ENCODE peak calls at places on chromosomes 2 and 18, in six cellular contexts. V is adrenal gland, O is BE2C, W is fibroblast of mammary gland, M is nephron progenitor cell, X is RWPE1. N is an unnamed sample.

GRCh38 chr2:10489842-10490555 is 41.9 kb upstream of the ODC1 start:
- DNase-seq in V (peak; percentile 4), M (no peak), W (peak; percentile 17), X (no peak), O (no peak), N (no peak)

GRCh38 chr2:43634604-43635306 is 2.3 kb upstream of the PLEKHH2 start:
- DNase-seq in V (no peak), X (no peak), W (peak; percentile 91), O (no peak), M (no peak), N (no peak)

GRCh38 chr2:130288467-130289403 is 54.0 kb upstream of the IMP4 start:
- DNase-seq in M (no peak), W (no peak), O (no peak), X (peak; percentile 59), V (no peak), N (no peak)

GRCh38 chr2:131402320-131403049 is 38.5 kb upstream of the RAB6D start:
- DNase-seq in O (no peak), X (no peak), M (no peak), V (no peak), W (no peak), N (no peak)

GRCh38 chr2:215948051-215948450 is 65.3 kb downstream of the MREG start:
- DNase-seq in M (no peak), V (no peak), X (no peak), O (no peak), W (no peak), N (no peak)

GRCh38 chr18:60358516-60358915 is 14.1 kb downstream of the MC4R start:
- DNase-seq in O (no peak), W (peak; percentile 5), M (no peak), X (peak; percentile 6), V (no peak), N (no peak)

GRCh38 chr2:118738524-118739308 is 108.7 kb downstream of the EN1 start:
- DNase-seq in X (peak; percentile 89), O (no peak), V (peak; percentile 79), M (no peak), W (peak; percentile 100), N (no peak)

GRCh38 chr18:63683152-63683551 is 19.6 kb upstream of the SERPINB11 start:
- DNase-seq in O (no peak), M (no peak), X (peak; percentile 89), V (no peak), W (peak; percentile 97), N (no peak)

GRCh38 chr2:238267884-238268680 is 20.3 kb downstream of the PER2 start:
- DNase-seq in W (no peak), V (no peak), O (no peak), X (no peak), M (peak; percentile 0), N (peak; percentile 8)
- TF ChIP-seq CTCF in W (no peak), V (no peak), O (no peak), X (no peak), M (no peak), N (no peak)

GRCh38 chr18:8525692-8526091 is 83.5 kb upstream of the RAB12 start:
- DNase-seq in W (no peak), O (peak; percentile 9), V (no peak), M (peak; percentile 25), X (no peak), N (no peak)
- TF ChIP-seq CTCF in W (no peak), O (peak; percentile 20), V (no peak), M (peak; percentile 18), X (no peak), N (no peak)

DNA sequence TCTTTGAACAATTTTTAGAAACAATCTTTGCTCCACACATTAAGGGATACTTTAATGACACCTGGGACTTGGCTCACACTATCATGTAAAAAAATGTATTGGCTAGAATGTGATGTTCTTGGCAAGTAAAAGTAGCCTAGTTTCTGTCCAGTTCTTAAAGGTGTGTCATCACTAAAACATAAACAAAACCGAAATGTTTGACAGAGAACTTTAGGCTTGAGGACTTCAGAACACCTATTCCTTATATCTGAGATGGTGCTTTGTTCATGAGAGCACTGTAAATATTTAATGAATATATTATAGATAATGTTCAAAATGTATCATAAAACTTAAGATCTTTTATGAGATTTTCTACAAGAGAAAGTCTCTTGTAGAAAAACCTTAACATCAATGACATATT is 19.8 kb upstream of the HNRNPA3 start:
- DNase-seq in W (no peak), O (no peak), V (no peak), X (no peak), M (no peak), N (no peak)
- TF ChIP-seq CTCF in W (no peak), O (no peak), V (no peak), X (no peak), M (no peak), N (no peak)

GRCh38 chr2:39696838-39697237 is 31.1 kb downstream of the TMEM178A start:
- DNase-seq in M (no peak), W (peak; percentile 80), V (no peak), O (no peak), X (peak; percentile 14), N (no peak)
- TF ChIP-seq CTCF in M (no peak), W (peak; percentile 45), V (peak; percentile 71), O (no peak), X (peak; percentile 12), N (no peak)

GRCh38 chr2:46555011-46555410 is 75.6 kb downstream of the TMEM247 start:
- DNase-seq in V (no peak), W (no peak), O (no peak), M (no peak), X (no peak), N (peak; percentile 30)
- TF ChIP-seq CTCF in V (no peak), W (peak; percentile 42), O (peak; percentile 60), M (peak; percentile 31), X (no peak), N (peak; percentile 65)